ENCODE peak calls at places on chromosomes 6 and 20, in eight cellular contexts. R is AG04450; T is tibial nerve; K is naive thymus-derived CD4-positive, alpha-beta T cell; Y is right cardiac atrium; V is heart right ventricle; E is hepatocyte; Z is sigmoid colon. B is an unnamed sample.

GRCh38 chr6:130520801-130521200 is 155.0 kb downstream of the TMEM200A start:
- DNase-seq in Y (no peak), T (no peak), Z (no peak), V (no peak), R (no peak), E (no peak), K (no peak), B (no peak)

GRCh38 chr20:49724637-49725606 is 11.2 kb upstream of the B4GALT5 start:
- DNase-seq in Z (peak), K (no peak), Y (peak), T (peak), R (no peak), V (peak), E (no peak), B (peak)

GRCh38 chr6:155050311-155050710 is 55.2 kb downstream of the TIAM2 start:
- DNase-seq in V (no peak), R (no peak), Z (no peak), Y (no peak), K (peak), T (no peak), E (no peak), B (no peak)

GRCh38 chr6:45377041-45377554 is 636 bp downstream of the SUPT3H start:
- DNase-seq in Y (no peak), K (no peak), V (no peak), T (peak), E (no peak), Z (no peak), R (no peak), B (no peak)

GRCh38 chr6:56668158-56668557 is 25.5 kb upstream of the DST start:
- DNase-seq in Y (no peak), K (no peak), E (no peak), V (no peak), T (no peak), Z (no peak), R (no peak), B (no peak)

GRCh38 chr6:20366082-20366834 is 35.4 kb upstream of the E2F3 start:
- DNase-seq in Y (no peak), Z (no peak), E (no peak), T (no peak), R (no peak), K (peak), V (no peak), B (no peak)

GRCh38 chr6:163376167-163376566 is 38.4 kb upstream of the QKI start:
- DNase-seq in Z (no peak), E (no peak), Y (no peak), K (no peak), V (no peak), T (no peak), R (no peak), B (no peak)

GRCh38 chr20:23129256-23129655 is 43.1 kb upstream of the CD93 start:
- DNase-seq in Y (peak), K (no peak), E (no peak), Z (no peak), R (no peak), V (no peak), T (no peak), B (no peak)

GRCh38 chr20:8414611-8415274 is 282.7 kb downstream of the PLCB1 start:
- DNase-seq in T (no peak), V (no peak), R (no peak), Z (no peak), Y (no peak), E (no peak), K (no peak), B (no peak)

GRCh38 chr6:129644567-129645015 is 65.4 kb downstream of the ARHGAP18 start:
- DNase-seq in V (no peak), K (no peak), T (no peak), R (no peak), E (no peak), Z (no peak), Y (no peak), B (no peak)

GRCh38 chr6:33276864-33277662 is at the start of gene B3GALT4:
- DNase-seq in V (peak), Z (peak), Y (peak), R (no peak), T (peak), E (peak), K (peak), B (peak)

DNA sequence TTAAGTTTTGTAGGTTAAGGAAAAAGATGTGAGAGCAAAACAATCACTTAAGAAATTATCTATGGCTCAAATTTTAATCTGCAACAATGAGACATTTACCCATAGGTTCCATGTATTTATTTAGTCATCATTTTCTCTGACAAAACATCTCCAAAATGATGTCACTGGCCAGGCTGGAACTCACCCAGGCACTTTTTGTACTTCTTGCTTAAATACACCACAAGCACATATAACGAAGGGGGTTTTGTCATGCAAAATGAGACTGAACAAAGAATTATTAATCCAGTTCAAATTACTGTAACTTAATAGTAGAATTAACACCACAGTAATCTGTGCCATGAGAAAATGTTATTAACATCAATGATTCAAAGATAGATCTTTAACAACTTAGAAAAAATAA is 200.5 kb downstream of the PTPRK start:
- DNase-seq in T (no peak), R (no peak), Z (no peak), E (no peak), V (no peak), Y (no peak), K (no peak), B (no peak)
- H3K4me3 ChIP-seq in T (no peak), R (no peak), Z (no peak), E (no peak), V (no peak), Y (no peak), K (no peak), B (no peak)

GRCh38 chr20:44606725-44607441 is 24.5 kb downstream of the PKIG start:
- DNase-seq in Z (no peak), V (no peak), E (no peak), K (no peak), T (no peak), R (no peak), Y (peak), B (no peak)

GRCh38 chr20:44613575-44613974 is 31.2 kb downstream of the PKIG start:
- DNase-seq in Y (peak), Z (no peak), V (no peak), E (no peak), R (no peak), K (no peak), T (no peak), B (no peak)

GRCh38 chr20:44609511-44610312 is 27.3 kb downstream of the PKIG start:
- DNase-seq in K (peak), R (peak), E (peak), V (peak), Y (peak), Z (peak), T (peak), B (peak)

GRCh38 chr20:44609006-44609510 is 26.7 kb downstream of the PKIG start:
- DNase-seq in R (no peak), Z (no peak), T (no peak), E (no peak), K (no peak), Y (peak), V (no peak), B (no peak)

DNA sequence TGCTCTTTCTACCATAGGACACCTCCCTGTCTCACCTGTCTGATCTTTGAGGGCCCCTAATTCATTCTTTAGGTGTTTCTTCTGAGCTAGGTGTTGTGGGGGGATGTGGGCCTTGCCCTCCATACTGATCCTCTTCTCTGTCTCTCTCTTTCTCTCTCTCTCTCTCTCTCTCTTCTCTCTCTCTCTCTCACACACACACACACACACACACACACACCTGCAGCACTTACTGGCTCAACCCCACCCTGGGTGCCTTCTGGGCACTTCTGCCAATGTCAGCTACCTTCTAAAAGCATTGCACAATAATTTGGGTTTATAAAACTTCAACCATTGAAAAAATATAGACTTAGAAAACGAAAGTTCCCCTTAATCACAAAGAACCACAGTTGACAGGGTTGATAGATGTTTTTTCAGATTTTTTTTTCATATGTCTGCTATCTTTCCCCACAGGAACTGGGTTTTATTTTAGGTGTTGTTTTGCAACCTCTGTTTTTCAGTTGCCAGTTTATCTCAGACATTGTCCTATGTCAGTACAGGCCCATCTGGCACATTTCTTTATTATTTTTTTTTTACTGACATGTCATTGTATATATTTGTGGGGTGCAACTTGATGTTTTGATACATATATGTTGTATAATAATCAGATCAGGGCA is 28.1 kb downstream of the PKIG start:
- DNase-seq in E (no peak), Y (peak), R (no peak), T (no peak), K (no peak), V (no peak), Z (peak), B (no peak)
- H3K27ac ChIP-seq in E (no peak), Y (peak), R (no peak), T (no peak), K (peak), V (peak), Z (peak), B (peak)

DNA sequence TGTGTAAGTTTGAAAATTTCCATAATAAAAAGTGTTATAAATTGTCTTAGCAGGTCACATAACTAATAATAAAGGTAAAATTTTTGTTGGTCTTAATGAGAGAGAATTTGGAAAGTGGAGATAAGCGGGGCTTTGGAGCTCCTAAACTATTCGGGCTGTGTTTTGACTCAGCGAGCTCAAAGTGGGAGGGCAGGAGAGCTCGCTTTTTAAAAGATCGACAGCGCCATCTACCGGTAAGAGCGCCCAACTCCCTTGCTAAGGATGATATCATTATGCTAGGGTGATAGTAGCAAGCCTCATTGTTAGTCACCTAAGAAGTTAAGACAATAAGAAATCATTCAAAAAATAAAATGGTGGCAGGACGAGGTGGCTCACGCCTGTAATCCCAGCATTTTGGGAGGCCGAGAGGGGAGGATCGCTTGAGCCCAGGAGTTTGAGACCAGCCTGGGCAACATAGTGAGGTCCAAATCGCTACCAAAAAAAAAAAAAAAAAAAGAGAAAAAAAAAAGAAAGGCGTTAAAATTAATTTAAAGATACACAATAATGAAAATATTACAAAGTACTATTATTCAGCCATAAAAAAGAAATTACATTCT is 24.8 kb downstream of the C6orf15 start:
- DNase-seq in R (peak), Z (peak), K (peak), E (peak), Y (peak), V (peak), T (peak), B (peak)
- H3K4me3 ChIP-seq in R (no peak), Z (no peak), K (no peak), E (no peak), Y (no peak), V (no peak), T (no peak), B (no peak)

GRCh38 chr6:72952808-72953630 is 272.3 kb downstream of the KHDC1L start:
- DNase-seq in K (no peak), Y (no peak), Z (no peak), T (no peak), R (no peak), V (no peak), E (no peak), B (no peak)
- H3K27ac ChIP-seq in K (no peak), Y (no peak), Z (no peak), T (no peak), R (no peak), V (no peak), E (peak), B (no peak)

DNA sequence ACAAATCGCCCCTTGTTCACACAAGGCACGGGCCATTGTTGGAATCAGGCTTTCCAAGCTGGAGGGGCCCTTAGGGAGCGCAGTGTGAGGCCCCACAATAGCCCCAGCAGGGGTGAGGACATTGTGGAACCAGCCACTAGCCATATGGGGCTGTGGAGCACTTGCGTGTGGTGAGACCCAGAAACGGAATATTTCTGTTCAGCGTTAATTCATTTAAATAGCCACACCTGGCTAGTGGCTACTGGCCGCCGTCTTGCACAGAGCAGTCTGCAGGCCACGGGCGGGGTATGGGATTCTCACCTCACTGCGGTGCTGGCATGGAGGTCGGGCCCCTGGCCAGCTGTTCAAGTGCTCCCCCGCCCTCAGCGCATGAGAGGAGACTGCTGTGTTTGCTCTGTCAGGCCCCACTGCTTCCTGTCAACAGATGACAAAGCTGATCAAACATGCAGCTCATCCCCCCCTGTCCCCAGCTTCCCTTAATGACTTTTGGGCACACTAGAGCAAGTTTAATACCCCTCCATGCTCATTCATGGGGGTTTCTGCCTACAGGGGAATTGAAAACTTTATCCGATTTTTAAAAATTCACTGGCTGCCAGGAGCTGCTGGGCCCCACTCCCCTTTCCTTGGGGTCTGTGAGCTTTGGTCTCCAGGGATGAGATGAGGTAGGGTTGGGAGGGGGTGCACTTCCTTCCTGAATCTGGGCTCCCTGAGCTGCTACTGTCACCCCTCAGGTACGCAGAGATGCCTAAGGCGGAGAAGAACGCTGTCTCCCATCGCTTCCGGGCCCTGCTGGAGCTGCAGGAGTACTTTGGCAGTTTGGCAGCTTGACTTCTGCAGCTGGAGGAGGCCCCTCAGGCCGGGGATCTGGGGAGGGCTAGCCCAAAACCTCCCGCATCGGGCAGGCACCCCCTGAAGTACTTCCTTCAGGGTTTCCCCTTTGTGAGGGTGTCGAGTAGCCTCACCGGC is 13.6 kb downstream of the ITPA start:
- DNase-seq in R (no peak), T (no peak), Z (no peak), Y (no peak), E (peak), V (peak), K (no peak), B (peak)
- H3K4me3 ChIP-seq in R (no peak), T (no peak), Z (no peak), Y (no peak), E (no peak), V (no peak), K (peak), B (no peak)

GRCh38 chr6:37257320-37257633 is 295 bp upstream of the TBC1D22B start:
- DNase-seq in E (no peak), Z (no peak), V (no peak), Y (no peak), K (no peak), T (no peak), R (no peak), B (no peak)
- H3K27ac ChIP-seq in E (no peak), Z (peak), V (peak), Y (no peak), K (peak), T (no peak), R (no peak), B (peak)